ENCODE peak calls at places on chromosomes 12 and 14, in four cellular contexts. U is sigmoid colon; F is MCF 10A; W is CD8-positive, alpha-beta T cell. I is an unnamed sample.

GRCh38 chr14:76500011-76500410 is 124.1 kb downstream of the ESRRB start:
- DNase-seq in F (peak; percentile 40), W (no peak), U (peak; percentile 41), I (no peak)

GRCh38 chr14:61675291-61675690 is 20.0 kb upstream of the HIF1A start:
- DNase-seq in U (no peak), F (no peak), W (no peak), I (no peak)

GRCh38 chr14:70448633-70449032 is 3.3 kb upstream of the ADAM21 start:
- DNase-seq in F (peak; percentile 52), W (no peak), U (no peak), I (no peak)

GRCh38 chr14:71240866-71241520 is 333.7 kb downstream of the PCNX1 start:
- DNase-seq in W (no peak), F (no peak), U (no peak), I (no peak)

GRCh38 chr12:1496162-1496925 is 98.0 kb downstream of the FBXL14 start:
- DNase-seq in F (peak; percentile 17), W (no peak), U (no peak), I (no peak)

GRCh38 chr12:62426095-62426488 is 40.5 kb upstream of the MON2 start:
- DNase-seq in W (no peak), F (no peak), U (no peak), I (no peak)

GRCh38 chr12:26226629-26227375 is 31.4 kb downstream of the SSPN start:
- DNase-seq in F (peak; percentile 34), U (peak; percentile 73), W (no peak), I (peak; percentile 37)

GRCh38 chr14:48792376-48793024 is 793.7 kb downstream of the RPS29 start:
- DNase-seq in W (no peak), U (peak; percentile 42), F (no peak), I (no peak)

GRCh38 chr14:100076133-100076532 is 10.9 kb downstream of the EVL start:
- DNase-seq in W (no peak), F (peak; percentile 52), U (no peak), I (no peak)
- TF ChIP-seq CTCF in W (peak; percentile 62), F (no peak), U (no peak), I (no peak)

GRCh38 chr14:103388664-103389063 is 3.4 kb downstream of the MARK3 start:
- DNase-seq in U (no peak), W (no peak), F (no peak), I (no peak)

GRCh38 chr14:103386632-103387329 is 1.6 kb downstream of the MARK3 start:
- DNase-seq in F (no peak), U (no peak), W (peak; percentile 11), I (no peak)

GRCh38 chr14:103385153-103385993 is at the start of gene MARK3:
- DNase-seq in U (peak; percentile 99), W (peak; percentile 96), F (peak; percentile 95), I (peak; percentile 95)

GRCh38 chr14:103384450-103385152 is 614 bp upstream of the MARK3 start:
- DNase-seq in F (no peak), U (no peak), W (no peak), I (no peak)

GRCh38 chr14:103385994-103386491 is 828 bp downstream of the MARK3 start:
- DNase-seq in F (peak; percentile 51), W (peak; percentile 40), U (peak; percentile 68), I (peak; percentile 25)
- TF ChIP-seq CTCF in F (no peak), W (no peak), U (no peak), I (no peak)

GRCh38 chr14:97301931-97302559 is 504.9 kb downstream of the VRK1 start:
- DNase-seq in F (no peak), W (no peak), U (no peak), I (no peak)
- TF ChIP-seq CTCF in F (no peak), W (no peak), U (no peak), I (no peak)

GRCh38 chr14:59197695-59198262 is 9.3 kb downstream of the DAAM1 start:
- DNase-seq in W (no peak), U (no peak), F (no peak), I (no peak)

GRCh38 chr14:59202031-59202430 is 13.6 kb downstream of the DAAM1 start:
- DNase-seq in W (no peak), F (no peak), U (no peak), I (no peak)

GRCh38 chr14:59200214-59200613 is 11.7 kb downstream of the DAAM1 start:
- DNase-seq in U (no peak), W (no peak), F (no peak), I (no peak)

GRCh38 chr14:59199614-59200013 is 11.1 kb downstream of the DAAM1 start:
- DNase-seq in F (no peak), U (no peak), W (no peak), I (no peak)

GRCh38 chr14:59199205-59199604 is 10.7 kb downstream of the DAAM1 start:
- DNase-seq in F (no peak), U (no peak), W (no peak), I (no peak)
- TF ChIP-seq CTCF in F (no peak), U (no peak), W (no peak), I (peak; percentile 20)

GRCh38 chr14:106294324-106294723 is 767.9 kb downstream of the TMEM121 start:
- DNase-seq in F (no peak), U (no peak), W (no peak), I (no peak)
- TF ChIP-seq CTCF in F (no peak), U (no peak), W (no peak), I (no peak)